ENCODE peak calls at places on chromosomes 6 and 20, in four cellular contexts. One of them, this sample, is unnamed.

GRCh38 chr6:30826961-30827342 is 57.4 kb upstream of the DDR1 start:
- DNase-seq in H1: no peak
- DNase-seq in GM12878: no peak
- DNase-seq in HepG2: peak; percentile 65
- DNase-seq in this sample: peak; percentile 53

GRCh38 chr20:45934046-45934586 is 367 bp upstream of the PCIF1 start:
- DNase-seq in H1: no peak
- DNase-seq in GM12878: no peak
- DNase-seq in HepG2: no peak
- DNase-seq in this sample: no peak

GRCh38 chr20:33005132-33005566 is 916 bp upstream of the SUN5 start:
- DNase-seq in H1: no peak
- DNase-seq in GM12878: no peak
- DNase-seq in HepG2: peak; percentile 72
- DNase-seq in this sample: peak; percentile 53

GRCh38 chr20:1897965-1898464 is 2.8 kb downstream of the SIRPA start:
- DNase-seq in H1: no peak
- DNase-seq in GM12878: peak; percentile 57
- DNase-seq in HepG2: no peak
- DNase-seq in this sample: no peak

GRCh38 chr6:37357288-37357687 is 3.5 kb downstream of the RNF8 start:
- DNase-seq in H1: no peak
- DNase-seq in GM12878: no peak
- DNase-seq in HepG2: no peak
- DNase-seq in this sample: no peak

GRCh38 chr6:91562955-91563354 is 976.1 kb upstream of the MAP3K7 start:
- DNase-seq in H1: no peak
- DNase-seq in GM12878: no peak
- DNase-seq in HepG2: no peak
- DNase-seq in this sample: no peak

GRCh38 chr6:6788394-6789020 is 200.0 kb downstream of the LY86 start:
- DNase-seq in H1: peak; percentile 58
- DNase-seq in GM12878: no peak
- DNase-seq in HepG2: no peak
- DNase-seq in this sample: peak; percentile 57

GRCh38 chr6:30101939-30102700 is 10.8 kb downstream of the TRIM31 start:
- DNase-seq in H1: peak; percentile 88
- DNase-seq in GM12878: no peak
- DNase-seq in HepG2: peak; percentile 90
- DNase-seq in this sample: peak; percentile 95

GRCh38 chr6:10486215-10486614 is 34.9 kb upstream of the GCNT2 start:
- DNase-seq in H1: no peak
- DNase-seq in GM12878: no peak
- DNase-seq in HepG2: no peak
- DNase-seq in this sample: no peak

GRCh38 chr6:72363844-72364740 is 257.8 kb upstream of the KCNQ5 start:
- DNase-seq in H1: no peak
- DNase-seq in GM12878: no peak
- DNase-seq in HepG2: no peak
- DNase-seq in this sample: no peak

GRCh38 chr6:20861479-20861878 is 327.2 kb downstream of the CDKAL1 start:
- DNase-seq in H1: no peak
- DNase-seq in GM12878: no peak
- DNase-seq in HepG2: no peak
- DNase-seq in this sample: no peak

GRCh38 chr6:71544028-71544427 is 255.4 kb downstream of the OGFRL1 start:
- DNase-seq in H1: no peak
- DNase-seq in GM12878: no peak
- DNase-seq in HepG2: no peak
- DNase-seq in this sample: no peak

GRCh38 chr20:53880108-53880641 is 190.2 kb downstream of the BCAS1 start:
- DNase-seq in H1: no peak
- DNase-seq in GM12878: no peak
- DNase-seq in HepG2: no peak
- DNase-seq in this sample: no peak

GRCh38 chr6:96743496-96743895 is 93.8 kb downstream of the GPR63 start:
- DNase-seq in H1: no peak
- DNase-seq in GM12878: no peak
- DNase-seq in HepG2: no peak
- DNase-seq in this sample: no peak

GRCh38 chr6:17589402-17590116 is 10.5 kb upstream of the FAM8A1 start:
- DNase-seq in H1: no peak
- DNase-seq in GM12878: no peak
- DNase-seq in HepG2: peak; percentile 24
- DNase-seq in this sample: no peak

GRCh38 chr6:111580826-111581505 is 24.7 kb downstream of the TRAF3IP2 start:
- DNase-seq in H1: no peak
- DNase-seq in GM12878: no peak
- DNase-seq in HepG2: no peak
- DNase-seq in this sample: no peak

GRCh38 chr6:48037946-48038345 is 73.1 kb downstream of the PTCHD4 start:
- DNase-seq in H1: no peak
- DNase-seq in GM12878: no peak
- DNase-seq in HepG2: no peak
- DNase-seq in this sample: no peak

GRCh38 chr6:105429676-105430075 is 26.8 kb upstream of the PREP start:
- DNase-seq in H1: no peak
- DNase-seq in GM12878: no peak
- DNase-seq in HepG2: no peak
- DNase-seq in this sample: no peak

GRCh38 chr6:153312633-153313032 is 181.6 kb upstream of the RGS17 start:
- DNase-seq in H1: peak; percentile 48
- DNase-seq in GM12878: no peak
- DNase-seq in HepG2: peak; percentile 31
- DNase-seq in this sample: peak; percentile 4

GRCh38 chr20:32289661-32290431 is 12.4 kb downstream of the KIF3B start:
- DNase-seq in H1: no peak
- DNase-seq in GM12878: no peak
- DNase-seq in HepG2: peak; percentile 100
- DNase-seq in this sample: no peak

GRCh38 chr6:151160869-151161268 is 78.9 kb upstream of the AKAP12 start:
- DNase-seq in H1: no peak
- DNase-seq in GM12878: no peak
- DNase-seq in HepG2: peak; percentile 57
- DNase-seq in this sample: no peak
- TF ChIP-seq HDAC2 in H1: no peak
- TF ChIP-seq HDAC2 in GM12878: no peak
- TF ChIP-seq HDAC2 in HepG2: no peak
- TF ChIP-seq HDAC2 in this sample: no peak

GRCh38 chr6:116083052-116083451 is 17.6 kb upstream of the NT5DC1 start:
- DNase-seq in H1: no peak
- DNase-seq in GM12878: no peak
- DNase-seq in HepG2: no peak
- DNase-seq in this sample: no peak

GRCh38 chr6:116084284-116084683 is 16.4 kb upstream of the NT5DC1 start:
- DNase-seq in H1: no peak
- DNase-seq in GM12878: no peak
- DNase-seq in HepG2: no peak
- DNase-seq in this sample: no peak

GRCh38 chr6:116090251-116090650 is 10.4 kb upstream of the NT5DC1 start:
- DNase-seq in H1: no peak
- DNase-seq in GM12878: peak; percentile 74
- DNase-seq in HepG2: no peak
- DNase-seq in this sample: no peak

GRCh38 chr6:116088946-116089345 is 11.7 kb upstream of the NT5DC1 start:
- DNase-seq in H1: no peak
- DNase-seq in GM12878: no peak
- DNase-seq in HepG2: no peak
- DNase-seq in this sample: no peak

DNA sequence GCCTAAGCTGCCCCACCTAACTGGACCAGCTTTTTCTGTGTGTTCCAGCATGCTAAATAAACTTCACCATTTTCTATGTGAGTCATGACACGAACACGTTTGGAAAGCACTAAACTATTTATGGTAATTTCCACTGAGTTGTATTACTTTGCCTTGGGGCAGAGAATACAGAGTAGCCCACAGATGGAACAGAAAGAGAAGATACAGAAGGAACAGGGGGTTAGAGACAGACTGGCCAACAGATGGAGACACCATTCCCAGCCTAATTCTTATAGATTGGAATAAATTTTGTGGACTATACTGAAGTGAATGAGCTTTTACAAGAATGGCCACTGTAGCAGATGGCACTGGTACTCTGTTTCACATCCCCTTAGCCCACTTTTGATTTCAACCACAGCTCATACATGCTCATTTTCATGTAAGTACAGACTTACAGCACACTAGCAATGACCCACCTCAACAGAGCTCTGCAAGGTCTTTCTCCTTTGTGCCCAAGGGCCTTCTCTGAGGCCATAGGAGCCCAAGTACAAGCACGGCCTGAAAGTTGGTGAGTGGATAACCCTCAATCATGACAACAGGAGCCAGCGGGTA is 13.1 kb upstream of the NT5DC1 start:
- DNase-seq in H1: no peak
- DNase-seq in GM12878: peak; percentile 92
- DNase-seq in HepG2: no peak
- DNase-seq in this sample: no peak
- TF ChIP-seq SP1 in H1: no peak
- TF ChIP-seq SP1 in GM12878: peak; percentile 6
- TF ChIP-seq SP1 in HepG2: no peak
- TF ChIP-seq SP1 in this sample: no peak

GRCh38 chr6:40718401-40718800 is 131.2 kb upstream of the LRFN2 start:
- DNase-seq in H1: no peak
- DNase-seq in GM12878: no peak
- DNase-seq in HepG2: no peak
- DNase-seq in this sample: no peak

GRCh38 chr6:40721252-40721936 is 134.2 kb upstream of the LRFN2 start:
- DNase-seq in H1: no peak
- DNase-seq in GM12878: no peak
- DNase-seq in HepG2: no peak
- DNase-seq in this sample: no peak

GRCh38 chr6:40720375-40720748 is 133.2 kb upstream of the LRFN2 start:
- DNase-seq in H1: no peak
- DNase-seq in GM12878: no peak
- DNase-seq in HepG2: no peak
- DNase-seq in this sample: no peak

GRCh38 chr6:40722081-40722480 is 134.9 kb upstream of the LRFN2 start:
- DNase-seq in H1: no peak
- DNase-seq in GM12878: no peak
- DNase-seq in HepG2: no peak
- DNase-seq in this sample: no peak

DNA sequence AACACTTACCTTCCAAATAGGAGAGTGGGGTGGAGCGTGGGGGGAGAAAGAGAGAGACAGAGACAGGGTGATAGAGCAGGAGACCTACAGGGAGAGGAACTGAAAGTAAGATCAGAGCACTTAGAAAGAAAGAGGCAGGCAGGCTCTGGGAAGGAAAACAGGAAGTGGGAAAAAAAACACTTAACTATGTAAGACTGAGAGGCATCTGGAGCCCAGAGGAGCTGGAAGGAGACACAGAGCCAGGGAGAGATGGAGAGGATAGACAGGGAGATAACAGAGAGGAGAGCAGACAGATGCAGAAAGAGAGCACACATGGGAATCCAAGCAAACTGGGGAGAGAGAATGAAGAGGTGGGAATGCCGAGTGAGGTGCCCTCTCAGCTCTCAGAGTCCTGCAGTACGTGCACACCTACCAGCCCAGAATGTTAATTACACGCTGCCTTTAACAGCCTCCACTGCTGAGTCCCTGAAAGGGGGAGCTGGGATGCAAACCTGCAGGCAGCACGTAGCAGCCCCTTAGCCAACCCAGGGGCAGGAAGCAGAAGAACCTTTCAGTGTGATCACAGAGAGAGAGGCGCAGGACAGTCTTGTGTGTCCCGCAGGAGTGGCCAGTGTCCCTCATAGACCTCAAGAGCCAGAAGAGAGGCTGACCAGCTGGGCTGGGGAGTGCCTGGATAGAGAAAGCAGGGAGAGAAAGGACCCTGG is 132.7 kb upstream of the LRFN2 start:
- DNase-seq in H1: peak; percentile 57
- DNase-seq in GM12878: peak; percentile 30
- DNase-seq in HepG2: no peak
- DNase-seq in this sample: no peak
- TF ChIP-seq HDAC2 in H1: no peak
- TF ChIP-seq HDAC2 in GM12878: no peak
- TF ChIP-seq HDAC2 in HepG2: no peak
- TF ChIP-seq HDAC2 in this sample: no peak

GRCh38 chr6:33735201-33735600 is 11.5 kb downstream of the IP6K3 start:
- DNase-seq in H1: no peak
- DNase-seq in GM12878: no peak
- DNase-seq in HepG2: no peak
- DNase-seq in this sample: no peak
- TF ChIP-seq SP1 in H1: no peak
- TF ChIP-seq SP1 in GM12878: no peak
- TF ChIP-seq SP1 in HepG2: no peak
- TF ChIP-seq SP1 in this sample: no peak

DNA sequence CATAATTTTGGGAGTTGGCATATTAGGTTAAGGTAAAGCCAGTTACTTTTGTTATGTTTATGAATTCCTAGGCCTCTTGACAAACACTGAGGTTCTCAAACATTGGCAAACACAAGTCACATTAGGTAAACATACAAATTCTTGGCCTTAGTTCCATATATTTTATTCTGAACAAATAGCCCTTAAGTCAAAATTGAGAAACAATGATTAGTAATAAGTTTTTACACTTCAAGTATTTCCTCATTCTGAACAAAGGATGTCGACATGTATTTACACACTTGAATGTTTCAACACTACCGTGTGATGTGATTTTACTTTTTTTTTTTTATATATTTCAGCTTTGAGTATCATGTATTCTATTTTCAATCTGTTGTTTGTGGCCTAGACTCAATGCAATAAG is 3.8 kb upstream of the ECHDC1 start:
- DNase-seq in H1: no peak
- DNase-seq in GM12878: no peak
- DNase-seq in HepG2: peak; percentile 30
- DNase-seq in this sample: no peak
- TF ChIP-seq HDAC2 in H1: no peak
- TF ChIP-seq HDAC2 in GM12878: no peak
- TF ChIP-seq HDAC2 in HepG2: no peak
- TF ChIP-seq HDAC2 in this sample: no peak

DNA sequence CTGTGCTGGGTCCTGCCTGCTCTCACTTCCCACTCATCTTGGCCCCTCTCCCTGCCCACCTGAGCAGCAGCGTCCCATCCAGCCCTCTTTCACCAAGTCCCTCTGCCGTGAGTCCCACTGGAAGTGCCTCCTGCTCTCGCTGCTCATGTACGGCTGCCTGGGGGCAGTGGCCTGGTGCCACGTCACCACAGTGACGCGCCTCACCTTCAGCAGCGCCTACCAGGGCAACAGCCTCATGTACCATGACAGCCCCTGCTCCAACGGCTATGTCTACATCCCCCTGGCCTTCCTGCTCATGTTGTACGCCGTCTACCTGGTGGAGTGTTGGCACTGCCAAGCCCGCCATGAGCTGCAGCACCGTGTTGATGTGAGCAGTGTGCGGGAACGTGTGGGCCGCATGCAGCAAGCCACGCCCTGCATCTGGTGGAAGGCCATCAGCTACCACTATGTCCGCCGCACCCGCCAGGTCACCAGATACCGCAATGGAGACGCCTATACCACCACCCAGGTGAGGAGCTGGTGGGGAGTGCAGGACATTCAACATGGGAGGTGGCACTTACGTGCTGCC is 2.8 kb downstream of the TMEM151B start:
- DNase-seq in H1: no peak
- DNase-seq in GM12878: no peak
- DNase-seq in HepG2: no peak
- DNase-seq in this sample: no peak
- TF ChIP-seq SP1 in H1: no peak
- TF ChIP-seq SP1 in GM12878: no peak
- TF ChIP-seq SP1 in HepG2: no peak
- TF ChIP-seq SP1 in this sample: no peak